ENCODE peak calls at places on chromosomes 7 and 10, in five cellular contexts. W is A549, H is HepG2, C is tibial nerve, B is H1. E is an unnamed sample. For H3K4me1, the result is how much of the 10 kb centered on the place peaks cover.

GRCh38 chr7:8125680-8126444 is 136.1 kb downstream of the ICA1 start:
- DNase-seq in H (no peak), W (no peak), C (no peak), B (no peak), E (no peak)

GRCh38 chr7:122746948-122747347 is 44.2 kb upstream of the RNF148 start:
- DNase-seq in C (no peak), W (no peak), B (no peak), H (no peak), E (no peak)

GRCh38 chr10:137031-137430 is 1.8 kb downstream of the ZMYND11 start:
- DNase-seq in W (peak), B (peak), C (no peak), H (peak), E (no peak)

GRCh38 chr7:23698822-23699221 is 11.2 kb upstream of the STK31 start:
- DNase-seq in C (no peak), B (no peak), H (no peak), W (no peak), E (no peak)

GRCh38 chr7:149559711-149560110 is 62.1 kb upstream of the ZNF746 start:
- DNase-seq in C (no peak), W (no peak), H (no peak), B (no peak), E (no peak)

GRCh38 chr7:33072471-33072870 is 9.9 kb upstream of the NT5C3A start:
- DNase-seq in C (no peak), H (peak), B (no peak), W (no peak), E (no peak)

GRCh38 chr10:29631049-29631339 is 3.8 kb downstream of the SVIL start:
- DNase-seq in B (peak), H (no peak), W (no peak), C (no peak), E (no peak)

GRCh38 chr10:75081379-75081778 is 30.1 kb upstream of the SAMD8 start:
- DNase-seq in B (no peak), H (no peak), C (no peak), W (no peak), E (no peak)

GRCh38 chr10:29588640-29589421 is 45.9 kb downstream of the SVIL start:
- DNase-seq in W (no peak), B (no peak), H (no peak), C (no peak), E (no peak)

GRCh38 chr7:73434701-73435069 is 1.1 kb downstream of the FZD9 start:
- DNase-seq in W (no peak), H (no peak), B (no peak), C (no peak), E (no peak)

GRCh38 chr7:128069367-128070364 is 38.4 kb upstream of the LRRC4 start:
- DNase-seq in B (no peak), W (no peak), C (no peak), H (no peak), E (no peak)

GRCh38 chr7:128068785-128069184 is 37.5 kb upstream of the LRRC4 start:
- DNase-seq in H (no peak), C (no peak), W (no peak), B (no peak), E (no peak)

GRCh38 chr7:128065872-128066271 is 34.6 kb upstream of the LRRC4 start:
- DNase-seq in H (no peak), W (no peak), B (no peak), C (no peak), E (no peak)

GRCh38 chr7:128067983-128068382 is 36.7 kb upstream of the LRRC4 start:
- DNase-seq in B (no peak), W (no peak), H (no peak), C (no peak), E (no peak)

GRCh38 chr7:128066858-128067257 is 35.6 kb upstream of the LRRC4 start:
- DNase-seq in H (no peak), C (no peak), W (no peak), B (no peak), E (no peak)
- TF ChIP-seq CTCF in H (no peak), C (no peak), W (no peak), B (peak), E (no peak)

DNA sequence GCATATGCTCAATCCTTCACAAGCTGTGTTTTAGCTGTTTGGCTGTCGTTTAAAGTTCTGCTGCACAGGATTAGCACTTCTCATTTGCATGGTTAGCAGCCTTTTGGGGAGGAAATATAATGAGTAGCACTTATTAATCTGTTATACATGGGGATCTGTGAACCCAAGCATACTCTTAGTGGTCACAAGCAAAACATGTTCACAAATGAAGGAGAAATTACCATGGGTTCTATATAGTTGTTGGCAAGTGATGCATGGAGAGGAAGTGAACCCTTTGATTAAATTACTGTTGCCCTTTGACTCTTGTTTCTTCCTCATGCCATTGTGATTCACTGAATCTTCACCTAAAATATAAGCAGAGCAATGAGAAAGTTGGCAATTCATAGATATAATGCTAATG is 18.5 kb downstream of the PIK3CG start:
- DNase-seq in B (no peak), W (no peak), C (no peak), H (no peak), E (no peak)
- TF ChIP-seq EP300 in B (no peak), W (no peak), C (no peak), H (no peak), E (no peak)

GRCh38 chr10:71842424-71842823 is 8.6 kb downstream of the PSAP start:
- DNase-seq in B (no peak), W (no peak), H (no peak), C (no peak), E (no peak)
- H3K4me1 ChIP-seq in B (under half), W (half or more), H (under half), C (under half), E (half or more)

DNA sequence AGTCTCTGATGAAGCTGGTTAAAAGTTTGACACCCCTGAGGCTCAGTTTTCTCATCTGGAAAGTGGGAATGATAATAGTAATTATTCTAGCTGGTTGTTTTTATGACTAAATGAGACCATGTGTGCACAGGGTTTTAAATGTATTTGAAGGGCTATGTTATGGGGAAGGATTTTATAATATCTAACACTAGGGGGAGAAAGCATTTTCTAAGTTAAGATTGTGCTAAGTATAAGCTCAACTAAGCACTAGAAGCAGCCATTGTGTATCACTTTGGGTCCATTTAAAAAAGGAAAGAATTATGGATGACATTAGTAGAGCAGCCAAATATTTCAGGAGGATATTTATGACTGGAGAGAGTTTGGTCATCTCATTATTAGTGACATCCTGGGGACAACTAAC is 49.5 kb upstream of the CREB5 start:
- DNase-seq in C (no peak), W (no peak), H (no peak), B (no peak), E (no peak)
- TF ChIP-seq CTCF in C (no peak), W (peak), H (no peak), B (no peak), E (no peak)

DNA sequence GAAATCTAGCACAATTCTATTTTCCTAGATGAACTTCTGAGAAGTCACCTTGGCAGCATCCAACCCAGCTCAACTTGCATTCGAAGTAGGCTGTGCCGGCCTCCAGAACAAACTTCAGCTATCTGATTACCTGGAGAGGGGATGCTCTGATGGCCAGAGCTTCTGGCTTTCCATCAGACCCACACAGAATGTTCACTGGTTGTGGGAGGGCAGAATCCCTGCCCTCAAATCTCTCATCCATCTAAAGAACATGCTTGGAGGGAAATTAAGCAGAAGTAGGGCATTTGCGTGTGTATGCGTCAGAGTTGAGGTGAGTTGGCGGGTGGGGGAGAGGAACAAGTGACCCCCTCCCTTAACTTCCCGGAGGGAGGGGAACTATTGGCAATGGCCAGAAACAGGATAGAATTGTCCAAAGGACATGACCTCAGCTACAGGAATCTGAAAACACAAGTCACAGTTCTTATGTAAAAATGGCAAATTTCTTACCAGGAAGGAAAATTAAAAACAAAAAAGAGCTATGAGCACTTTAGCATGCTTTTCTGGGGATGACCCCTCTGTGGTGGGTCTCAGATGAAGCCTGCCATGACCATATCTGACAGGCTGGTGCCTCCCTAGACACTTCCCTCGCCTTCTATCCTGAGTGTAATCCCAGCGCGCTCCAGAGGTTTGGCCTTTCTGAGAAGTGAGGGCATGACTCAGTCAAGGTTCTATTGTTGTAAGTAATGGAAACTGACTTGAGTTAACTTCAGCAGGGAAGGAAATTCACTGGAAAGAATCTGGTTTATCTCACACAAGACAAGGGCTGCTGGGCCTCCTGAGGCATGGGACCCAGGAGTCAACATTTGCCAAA is 278.8 kb downstream of the RPS24 start:
- DNase-seq in W (no peak), C (no peak), B (peak), H (no peak), E (no peak)
- TF ChIP-seq EP300 in W (no peak), C (no peak), B (no peak), H (no peak), E (no peak)

GRCh38 chr10:76998451-76998850 is 639.2 kb downstream of the KCNMA1 start:
- DNase-seq in C (no peak), B (no peak), H (no peak), W (no peak), E (no peak)
- H3K4me1 ChIP-seq in C (under half), B (under half), H (under half), W (under half), E (under half)

DNA sequence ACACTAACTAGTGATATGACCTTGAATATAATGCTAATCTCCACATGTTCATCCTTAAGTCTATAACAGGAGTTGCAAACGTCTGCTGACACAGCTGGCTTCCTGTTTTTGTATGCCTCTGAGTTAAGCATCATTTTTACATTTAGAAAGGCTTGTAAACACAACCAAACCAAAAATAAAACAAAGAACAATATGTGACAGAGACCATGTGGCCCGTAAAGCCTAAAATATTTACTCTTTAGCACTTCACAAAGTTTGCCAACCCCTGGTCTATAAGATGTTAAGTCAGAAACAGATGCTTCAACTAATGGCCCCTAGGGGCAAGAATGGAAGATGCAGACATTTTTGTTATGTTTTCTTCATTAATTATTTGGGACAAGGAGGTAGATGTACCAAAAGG is 109.3 kb downstream of the CPEB3 start:
- DNase-seq in C (no peak), B (no peak), W (no peak), H (peak), E (no peak)
- TF ChIP-seq CTCF in C (no peak), B (no peak), W (no peak), H (no peak), E (no peak)

E was measured in suprapubic skin.